ENCODE peak calls at places on chromosomes 12 and 14, in eight cellular contexts. One of them, this sample, is unnamed.

GRCh38 chr12:41045509-41045908 is 142.6 kb upstream of the PDZRN4 start:
- DNase-seq in CD8-positive, alpha-beta T cell: no peak
- DNase-seq in A549: no peak
- DNase-seq in activated CD8-positive, alpha-beta memory T cell treated with anti-CD3 and anti-CD28 coated beads, Interleukin-2, amount 50 U/mL, for 4 hours: no peak
- DNase-seq in NCI-H345: no peak
- DNase-seq in H7: no peak
- DNase-seq in stimulated activated CD4-positive, alpha-beta T cell treated with anti-CD3 and anti-CD28 coated beads, Interleukin-4, amount 100 ng/mL, for 48 hours: no peak
- DNase-seq in CMK: no peak
- DNase-seq in this sample: no peak

GRCh38 chr12:133202493-133203343 is 21.4 kb downstream of the ZNF268 start:
- DNase-seq in CD8-positive, alpha-beta T cell: no peak
- DNase-seq in A549: peak; percentile 51
- DNase-seq in activated CD8-positive, alpha-beta memory T cell treated with anti-CD3 and anti-CD28 coated beads, Interleukin-2, amount 50 U/mL, for 4 hours: no peak
- DNase-seq in NCI-H345: no peak
- DNase-seq in H7: no peak
- DNase-seq in stimulated activated CD4-positive, alpha-beta T cell treated with anti-CD3 and anti-CD28 coated beads, Interleukin-4, amount 100 ng/mL, for 48 hours: no peak
- DNase-seq in CMK: no peak
- DNase-seq in this sample: no peak

GRCh38 chr14:95295600-95296376 is 23.9 kb downstream of the CLMN start:
- DNase-seq in CD8-positive, alpha-beta T cell: no peak
- DNase-seq in A549: no peak
- DNase-seq in activated CD8-positive, alpha-beta memory T cell treated with anti-CD3 and anti-CD28 coated beads, Interleukin-2, amount 50 U/mL, for 4 hours: no peak
- DNase-seq in NCI-H345: no peak
- DNase-seq in H7: no peak
- DNase-seq in stimulated activated CD4-positive, alpha-beta T cell treated with anti-CD3 and anti-CD28 coated beads, Interleukin-4, amount 100 ng/mL, for 48 hours: no peak
- DNase-seq in CMK: no peak
- DNase-seq in this sample: no peak

GRCh38 chr14:39488600-39488999 is 56.4 kb upstream of the FBXO33 start:
- DNase-seq in CD8-positive, alpha-beta T cell: no peak
- DNase-seq in A549: no peak
- DNase-seq in activated CD8-positive, alpha-beta memory T cell treated with anti-CD3 and anti-CD28 coated beads, Interleukin-2, amount 50 U/mL, for 4 hours: no peak
- DNase-seq in NCI-H345: peak; percentile 8
- DNase-seq in H7: peak; percentile 33
- DNase-seq in stimulated activated CD4-positive, alpha-beta T cell treated with anti-CD3 and anti-CD28 coated beads, Interleukin-4, amount 100 ng/mL, for 48 hours: no peak
- DNase-seq in CMK: no peak
- DNase-seq in this sample: no peak

GRCh38 chr12:48001426-48002178 is 2.7 kb downstream of the COL2A1 start:
- DNase-seq in CD8-positive, alpha-beta T cell: no peak
- DNase-seq in A549: no peak
- DNase-seq in activated CD8-positive, alpha-beta memory T cell treated with anti-CD3 and anti-CD28 coated beads, Interleukin-2, amount 50 U/mL, for 4 hours: no peak
- DNase-seq in NCI-H345: no peak
- DNase-seq in H7: peak; percentile 92
- DNase-seq in stimulated activated CD4-positive, alpha-beta T cell treated with anti-CD3 and anti-CD28 coated beads, Interleukin-4, amount 100 ng/mL, for 48 hours: no peak
- DNase-seq in CMK: no peak
- DNase-seq in this sample: no peak

GRCh38 chr14:70893842-70894237 is 13.4 kb upstream of the PCNX1 start:
- DNase-seq in CD8-positive, alpha-beta T cell: no peak
- DNase-seq in A549: no peak
- DNase-seq in activated CD8-positive, alpha-beta memory T cell treated with anti-CD3 and anti-CD28 coated beads, Interleukin-2, amount 50 U/mL, for 4 hours: no peak
- DNase-seq in NCI-H345: no peak
- DNase-seq in H7: no peak
- DNase-seq in stimulated activated CD4-positive, alpha-beta T cell treated with anti-CD3 and anti-CD28 coated beads, Interleukin-4, amount 100 ng/mL, for 48 hours: no peak
- DNase-seq in CMK: no peak
- DNase-seq in this sample: no peak

GRCh38 chr12:79911889-79912656 is 22.8 kb downstream of the PPP1R12A start:
- DNase-seq in CD8-positive, alpha-beta T cell: no peak
- DNase-seq in A549: peak; percentile 27
- DNase-seq in activated CD8-positive, alpha-beta memory T cell treated with anti-CD3 and anti-CD28 coated beads, Interleukin-2, amount 50 U/mL, for 4 hours: no peak
- DNase-seq in NCI-H345: no peak
- DNase-seq in H7: no peak
- DNase-seq in stimulated activated CD4-positive, alpha-beta T cell treated with anti-CD3 and anti-CD28 coated beads, Interleukin-4, amount 100 ng/mL, for 48 hours: no peak
- DNase-seq in CMK: no peak
- DNase-seq in this sample: no peak

GRCh38 chr12:15979096-15980091 is 68.3 kb downstream of the DERA start:
- DNase-seq in CD8-positive, alpha-beta T cell: no peak
- DNase-seq in A549: peak; percentile 32
- DNase-seq in activated CD8-positive, alpha-beta memory T cell treated with anti-CD3 and anti-CD28 coated beads, Interleukin-2, amount 50 U/mL, for 4 hours: no peak
- DNase-seq in NCI-H345: no peak
- DNase-seq in H7: peak; percentile 72
- DNase-seq in stimulated activated CD4-positive, alpha-beta T cell treated with anti-CD3 and anti-CD28 coated beads, Interleukin-4, amount 100 ng/mL, for 48 hours: no peak
- DNase-seq in CMK: no peak
- DNase-seq in this sample: no peak

GRCh38 chr12:132070298-132070697 is 73.8 kb downstream of the DDX51 start:
- DNase-seq in CD8-positive, alpha-beta T cell: no peak
- DNase-seq in A549: no peak
- DNase-seq in activated CD8-positive, alpha-beta memory T cell treated with anti-CD3 and anti-CD28 coated beads, Interleukin-2, amount 50 U/mL, for 4 hours: no peak
- DNase-seq in NCI-H345: no peak
- DNase-seq in H7: no peak
- DNase-seq in stimulated activated CD4-positive, alpha-beta T cell treated with anti-CD3 and anti-CD28 coated beads, Interleukin-4, amount 100 ng/mL, for 48 hours: no peak
- DNase-seq in CMK: no peak
- DNase-seq in this sample: no peak

GRCh38 chr14:102464006-102464405 is 45.6 kb downstream of the ANKRD9 start:
- DNase-seq in CD8-positive, alpha-beta T cell: no peak
- DNase-seq in A549: no peak
- DNase-seq in activated CD8-positive, alpha-beta memory T cell treated with anti-CD3 and anti-CD28 coated beads, Interleukin-2, amount 50 U/mL, for 4 hours: no peak
- DNase-seq in NCI-H345: no peak
- DNase-seq in H7: no peak
- DNase-seq in stimulated activated CD4-positive, alpha-beta T cell treated with anti-CD3 and anti-CD28 coated beads, Interleukin-4, amount 100 ng/mL, for 48 hours: no peak
- DNase-seq in CMK: no peak
- DNase-seq in this sample: no peak

GRCh38 chr12:64950899-64951298 is 126.5 kb downstream of the TBC1D30 start:
- DNase-seq in CD8-positive, alpha-beta T cell: no peak
- DNase-seq in A549: no peak
- DNase-seq in activated CD8-positive, alpha-beta memory T cell treated with anti-CD3 and anti-CD28 coated beads, Interleukin-2, amount 50 U/mL, for 4 hours: no peak
- DNase-seq in NCI-H345: no peak
- DNase-seq in H7: no peak
- DNase-seq in stimulated activated CD4-positive, alpha-beta T cell treated with anti-CD3 and anti-CD28 coated beads, Interleukin-4, amount 100 ng/mL, for 48 hours: no peak
- DNase-seq in CMK: no peak
- DNase-seq in this sample: no peak

GRCh38 chr12:57993030-57993429 is 51.7 kb downstream of the ATP23 start:
- DNase-seq in CD8-positive, alpha-beta T cell: no peak
- DNase-seq in A549: no peak
- DNase-seq in activated CD8-positive, alpha-beta memory T cell treated with anti-CD3 and anti-CD28 coated beads, Interleukin-2, amount 50 U/mL, for 4 hours: no peak
- DNase-seq in NCI-H345: no peak
- DNase-seq in H7: peak; percentile 19
- DNase-seq in stimulated activated CD4-positive, alpha-beta T cell treated with anti-CD3 and anti-CD28 coated beads, Interleukin-4, amount 100 ng/mL, for 48 hours: no peak
- DNase-seq in CMK: no peak
- DNase-seq in this sample: peak; percentile 84

GRCh38 chr12:18454330-18454729 is 193.0 kb downstream of the PIK3C2G start:
- DNase-seq in CD8-positive, alpha-beta T cell: no peak
- DNase-seq in A549: no peak
- DNase-seq in activated CD8-positive, alpha-beta memory T cell treated with anti-CD3 and anti-CD28 coated beads, Interleukin-2, amount 50 U/mL, for 4 hours: no peak
- DNase-seq in NCI-H345: no peak
- DNase-seq in H7: peak; percentile 13
- DNase-seq in stimulated activated CD4-positive, alpha-beta T cell treated with anti-CD3 and anti-CD28 coated beads, Interleukin-4, amount 100 ng/mL, for 48 hours: no peak
- DNase-seq in CMK: no peak
- DNase-seq in this sample: no peak

GRCh38 chr12:4353785-4354208 is 25.7 kb downstream of the FGF23 start:
- DNase-seq in CD8-positive, alpha-beta T cell: peak; percentile 36
- DNase-seq in A549: peak; percentile 19
- DNase-seq in activated CD8-positive, alpha-beta memory T cell treated with anti-CD3 and anti-CD28 coated beads, Interleukin-2, amount 50 U/mL, for 4 hours: peak; percentile 50
- DNase-seq in NCI-H345: peak; percentile 1
- DNase-seq in H7: peak; percentile 58
- DNase-seq in stimulated activated CD4-positive, alpha-beta T cell treated with anti-CD3 and anti-CD28 coated beads, Interleukin-4, amount 100 ng/mL, for 48 hours: no peak
- DNase-seq in CMK: no peak
- DNase-seq in this sample: no peak

GRCh38 chr14:97138801-97139200 is 341.6 kb downstream of the VRK1 start:
- DNase-seq in CD8-positive, alpha-beta T cell: no peak
- DNase-seq in A549: no peak
- DNase-seq in activated CD8-positive, alpha-beta memory T cell treated with anti-CD3 and anti-CD28 coated beads, Interleukin-2, amount 50 U/mL, for 4 hours: no peak
- DNase-seq in NCI-H345: no peak
- DNase-seq in H7: peak; percentile 62
- DNase-seq in stimulated activated CD4-positive, alpha-beta T cell treated with anti-CD3 and anti-CD28 coated beads, Interleukin-4, amount 100 ng/mL, for 48 hours: no peak
- DNase-seq in CMK: no peak
- DNase-seq in this sample: no peak

GRCh38 chr12:48695859-48696258 is 13.8 kb upstream of the KANSL2 start:
- DNase-seq in CD8-positive, alpha-beta T cell: no peak
- DNase-seq in A549: no peak
- DNase-seq in activated CD8-positive, alpha-beta memory T cell treated with anti-CD3 and anti-CD28 coated beads, Interleukin-2, amount 50 U/mL, for 4 hours: no peak
- DNase-seq in NCI-H345: no peak
- DNase-seq in H7: no peak
- DNase-seq in stimulated activated CD4-positive, alpha-beta T cell treated with anti-CD3 and anti-CD28 coated beads, Interleukin-4, amount 100 ng/mL, for 48 hours: no peak
- DNase-seq in CMK: no peak
- DNase-seq in this sample: no peak

GRCh38 chr14:101476931-101477553 is 84.3 kb upstream of the DIO3 start:
- DNase-seq in CD8-positive, alpha-beta T cell: no peak
- DNase-seq in A549: peak; percentile 96
- DNase-seq in activated CD8-positive, alpha-beta memory T cell treated with anti-CD3 and anti-CD28 coated beads, Interleukin-2, amount 50 U/mL, for 4 hours: no peak
- DNase-seq in NCI-H345: peak; percentile 55
- DNase-seq in H7: peak; percentile 87
- DNase-seq in stimulated activated CD4-positive, alpha-beta T cell treated with anti-CD3 and anti-CD28 coated beads, Interleukin-4, amount 100 ng/mL, for 48 hours: no peak
- DNase-seq in CMK: no peak
- DNase-seq in this sample: peak; percentile 72

GRCh38 chr14:101713641-101714349 is 47.7 kb upstream of the PPP2R5C start:
- DNase-seq in CD8-positive, alpha-beta T cell: no peak
- DNase-seq in A549: no peak
- DNase-seq in activated CD8-positive, alpha-beta memory T cell treated with anti-CD3 and anti-CD28 coated beads, Interleukin-2, amount 50 U/mL, for 4 hours: peak; percentile 41
- DNase-seq in NCI-H345: no peak
- DNase-seq in H7: peak; percentile 2
- DNase-seq in stimulated activated CD4-positive, alpha-beta T cell treated with anti-CD3 and anti-CD28 coated beads, Interleukin-4, amount 100 ng/mL, for 48 hours: no peak
- DNase-seq in CMK: no peak
- DNase-seq in this sample: no peak

GRCh38 chr14:90815817-90816662 is at the start of gene TTC7B:
- DNase-seq in CD8-positive, alpha-beta T cell: no peak
- DNase-seq in A549: no peak
- DNase-seq in activated CD8-positive, alpha-beta memory T cell treated with anti-CD3 and anti-CD28 coated beads, Interleukin-2, amount 50 U/mL, for 4 hours: peak; percentile 29
- DNase-seq in NCI-H345: peak; percentile 52
- DNase-seq in H7: peak; percentile 98
- DNase-seq in stimulated activated CD4-positive, alpha-beta T cell treated with anti-CD3 and anti-CD28 coated beads, Interleukin-4, amount 100 ng/mL, for 48 hours: no peak
- DNase-seq in CMK: no peak
- DNase-seq in this sample: no peak

GRCh38 chr12:29492884-29493283 is 4.6 kb downstream of the OVCH1 start:
- DNase-seq in CD8-positive, alpha-beta T cell: no peak
- DNase-seq in A549: no peak
- DNase-seq in activated CD8-positive, alpha-beta memory T cell treated with anti-CD3 and anti-CD28 coated beads, Interleukin-2, amount 50 U/mL, for 4 hours: no peak
- DNase-seq in NCI-H345: no peak
- DNase-seq in H7: no peak
- DNase-seq in stimulated activated CD4-positive, alpha-beta T cell treated with anti-CD3 and anti-CD28 coated beads, Interleukin-4, amount 100 ng/mL, for 48 hours: no peak
- DNase-seq in CMK: no peak
- DNase-seq in this sample: no peak

GRCh38 chr12:90910958-90911357 is 44.0 kb downstream of the CCER1 start:
- DNase-seq in CD8-positive, alpha-beta T cell: no peak
- DNase-seq in A549: no peak
- DNase-seq in activated CD8-positive, alpha-beta memory T cell treated with anti-CD3 and anti-CD28 coated beads, Interleukin-2, amount 50 U/mL, for 4 hours: no peak
- DNase-seq in NCI-H345: no peak
- DNase-seq in H7: no peak
- DNase-seq in stimulated activated CD4-positive, alpha-beta T cell treated with anti-CD3 and anti-CD28 coated beads, Interleukin-4, amount 100 ng/mL, for 48 hours: no peak
- DNase-seq in CMK: no peak
- DNase-seq in this sample: no peak

GRCh38 chr14:101254805-101255764 is 306.2 kb upstream of the DIO3 start:
- DNase-seq in CD8-positive, alpha-beta T cell: no peak
- DNase-seq in A549: no peak
- DNase-seq in activated CD8-positive, alpha-beta memory T cell treated with anti-CD3 and anti-CD28 coated beads, Interleukin-2, amount 50 U/mL, for 4 hours: no peak
- DNase-seq in NCI-H345: no peak
- DNase-seq in H7: peak; percentile 10
- DNase-seq in stimulated activated CD4-positive, alpha-beta T cell treated with anti-CD3 and anti-CD28 coated beads, Interleukin-4, amount 100 ng/mL, for 48 hours: no peak
- DNase-seq in CMK: no peak
- DNase-seq in this sample: no peak

GRCh38 chr12:6374028-6374780 is 1.2 kb downstream of the SCNN1A start:
- DNase-seq in CD8-positive, alpha-beta T cell: no peak
- DNase-seq in A549: no peak
- DNase-seq in activated CD8-positive, alpha-beta memory T cell treated with anti-CD3 and anti-CD28 coated beads, Interleukin-2, amount 50 U/mL, for 4 hours: no peak
- DNase-seq in NCI-H345: peak; percentile 26
- DNase-seq in H7: peak; percentile 47
- DNase-seq in stimulated activated CD4-positive, alpha-beta T cell treated with anti-CD3 and anti-CD28 coated beads, Interleukin-4, amount 100 ng/mL, for 48 hours: no peak
- DNase-seq in CMK: no peak
- DNase-seq in this sample: no peak

GRCh38 chr12:119463211-119463914 is 128.8 kb downstream of the CCDC60 start:
- DNase-seq in CD8-positive, alpha-beta T cell: no peak
- DNase-seq in A549: no peak
- DNase-seq in activated CD8-positive, alpha-beta memory T cell treated with anti-CD3 and anti-CD28 coated beads, Interleukin-2, amount 50 U/mL, for 4 hours: no peak
- DNase-seq in NCI-H345: no peak
- DNase-seq in H7: no peak
- DNase-seq in stimulated activated CD4-positive, alpha-beta T cell treated with anti-CD3 and anti-CD28 coated beads, Interleukin-4, amount 100 ng/mL, for 48 hours: no peak
- DNase-seq in CMK: no peak
- DNase-seq in this sample: no peak

GRCh38 chr14:68137704-68138619 is 318.4 kb downstream of the RAD51B start:
- DNase-seq in CD8-positive, alpha-beta T cell: no peak
- DNase-seq in A549: peak; percentile 98
- DNase-seq in activated CD8-positive, alpha-beta memory T cell treated with anti-CD3 and anti-CD28 coated beads, Interleukin-2, amount 50 U/mL, for 4 hours: no peak
- DNase-seq in NCI-H345: peak; percentile 59
- DNase-seq in H7: peak; percentile 22
- DNase-seq in stimulated activated CD4-positive, alpha-beta T cell treated with anti-CD3 and anti-CD28 coated beads, Interleukin-4, amount 100 ng/mL, for 48 hours: peak; percentile 2
- DNase-seq in CMK: no peak
- DNase-seq in this sample: no peak

GRCh38 chr12:88977115-88977514 is 375.2 kb downstream of the DUSP6 start:
- DNase-seq in CD8-positive, alpha-beta T cell: no peak
- DNase-seq in A549: no peak
- DNase-seq in activated CD8-positive, alpha-beta memory T cell treated with anti-CD3 and anti-CD28 coated beads, Interleukin-2, amount 50 U/mL, for 4 hours: no peak
- DNase-seq in NCI-H345: no peak
- DNase-seq in H7: no peak
- DNase-seq in stimulated activated CD4-positive, alpha-beta T cell treated with anti-CD3 and anti-CD28 coated beads, Interleukin-4, amount 100 ng/mL, for 48 hours: no peak
- DNase-seq in CMK: no peak
- DNase-seq in this sample: no peak

GRCh38 chr14:37623552-37623951 is 28.1 kb downstream of the TTC6 start:
- DNase-seq in CD8-positive, alpha-beta T cell: no peak
- DNase-seq in A549: peak; percentile 45
- DNase-seq in activated CD8-positive, alpha-beta memory T cell treated with anti-CD3 and anti-CD28 coated beads, Interleukin-2, amount 50 U/mL, for 4 hours: no peak
- DNase-seq in NCI-H345: peak; percentile 64
- DNase-seq in H7: no peak
- DNase-seq in stimulated activated CD4-positive, alpha-beta T cell treated with anti-CD3 and anti-CD28 coated beads, Interleukin-4, amount 100 ng/mL, for 48 hours: no peak
- DNase-seq in CMK: no peak
- DNase-seq in this sample: peak; percentile 85

GRCh38 chr12:118044075-118044474 is 16.9 kb downstream of the WSB2 start:
- DNase-seq in CD8-positive, alpha-beta T cell: no peak
- DNase-seq in A549: no peak
- DNase-seq in activated CD8-positive, alpha-beta memory T cell treated with anti-CD3 and anti-CD28 coated beads, Interleukin-2, amount 50 U/mL, for 4 hours: no peak
- DNase-seq in NCI-H345: no peak
- DNase-seq in H7: no peak
- DNase-seq in stimulated activated CD4-positive, alpha-beta T cell treated with anti-CD3 and anti-CD28 coated beads, Interleukin-4, amount 100 ng/mL, for 48 hours: no peak
- DNase-seq in CMK: no peak
- DNase-seq in this sample: no peak

GRCh38 chr12:93317227-93317626 is 60.5 kb upstream of the NUDT4 start:
- DNase-seq in CD8-positive, alpha-beta T cell: no peak
- DNase-seq in A549: peak; percentile 16
- DNase-seq in activated CD8-positive, alpha-beta memory T cell treated with anti-CD3 and anti-CD28 coated beads, Interleukin-2, amount 50 U/mL, for 4 hours: no peak
- DNase-seq in NCI-H345: no peak
- DNase-seq in H7: no peak
- DNase-seq in stimulated activated CD4-positive, alpha-beta T cell treated with anti-CD3 and anti-CD28 coated beads, Interleukin-4, amount 100 ng/mL, for 48 hours: no peak
- DNase-seq in CMK: peak; percentile 32
- DNase-seq in this sample: peak; percentile 19

GRCh38 chr14:73472182-73473114 is 14.1 kb upstream of the NUMB start:
- DNase-seq in CD8-positive, alpha-beta T cell: no peak
- DNase-seq in A549: peak; percentile 74
- DNase-seq in activated CD8-positive, alpha-beta memory T cell treated with anti-CD3 and anti-CD28 coated beads, Interleukin-2, amount 50 U/mL, for 4 hours: no peak
- DNase-seq in NCI-H345: peak; percentile 74
- DNase-seq in H7: peak; percentile 64
- DNase-seq in stimulated activated CD4-positive, alpha-beta T cell treated with anti-CD3 and anti-CD28 coated beads, Interleukin-4, amount 100 ng/mL, for 48 hours: no peak
- DNase-seq in CMK: no peak
- DNase-seq in this sample: peak; percentile 66

GRCh38 chr12:63770375-63770774 is 9.3 kb upstream of the RXYLT1 start:
- DNase-seq in CD8-positive, alpha-beta T cell: no peak
- DNase-seq in A549: no peak
- DNase-seq in activated CD8-positive, alpha-beta memory T cell treated with anti-CD3 and anti-CD28 coated beads, Interleukin-2, amount 50 U/mL, for 4 hours: no peak
- DNase-seq in NCI-H345: no peak
- DNase-seq in H7: no peak
- DNase-seq in stimulated activated CD4-positive, alpha-beta T cell treated with anti-CD3 and anti-CD28 coated beads, Interleukin-4, amount 100 ng/mL, for 48 hours: no peak
- DNase-seq in CMK: no peak
- DNase-seq in this sample: no peak

GRCh38 chr12:83664650-83665049 is 977.9 kb downstream of the TMTC2 start:
- DNase-seq in CD8-positive, alpha-beta T cell: no peak
- DNase-seq in A549: no peak
- DNase-seq in activated CD8-positive, alpha-beta memory T cell treated with anti-CD3 and anti-CD28 coated beads, Interleukin-2, amount 50 U/mL, for 4 hours: no peak
- DNase-seq in NCI-H345: peak; percentile 77
- DNase-seq in H7: no peak
- DNase-seq in stimulated activated CD4-positive, alpha-beta T cell treated with anti-CD3 and anti-CD28 coated beads, Interleukin-4, amount 100 ng/mL, for 48 hours: no peak
- DNase-seq in CMK: no peak
- DNase-seq in this sample: no peak

GRCh38 chr12:726281-727140 is 25.9 kb upstream of the WNK1 start:
- DNase-seq in CD8-positive, alpha-beta T cell: no peak
- DNase-seq in A549: peak; percentile 54
- DNase-seq in activated CD8-positive, alpha-beta memory T cell treated with anti-CD3 and anti-CD28 coated beads, Interleukin-2, amount 50 U/mL, for 4 hours: no peak
- DNase-seq in NCI-H345: no peak
- DNase-seq in H7: no peak
- DNase-seq in stimulated activated CD4-positive, alpha-beta T cell treated with anti-CD3 and anti-CD28 coated beads, Interleukin-4, amount 100 ng/mL, for 48 hours: no peak
- DNase-seq in CMK: no peak
- DNase-seq in this sample: no peak

GRCh38 chr12:116559080-116559329 is 176 bp upstream of the MAP1LC3B2 start:
- DNase-seq in CD8-positive, alpha-beta T cell: no peak
- DNase-seq in A549: no peak
- DNase-seq in activated CD8-positive, alpha-beta memory T cell treated with anti-CD3 and anti-CD28 coated beads, Interleukin-2, amount 50 U/mL, for 4 hours: no peak
- DNase-seq in NCI-H345: no peak
- DNase-seq in H7: no peak
- DNase-seq in stimulated activated CD4-positive, alpha-beta T cell treated with anti-CD3 and anti-CD28 coated beads, Interleukin-4, amount 100 ng/mL, for 48 hours: no peak
- DNase-seq in CMK: no peak
- DNase-seq in this sample: no peak